ENCODE peak calls at places on chromosomes 7 and 10, in six cellular contexts. One of them, this sample, is unnamed.

GRCh38 chr10:45418859-45419672 is 45.0 kb downstream of the ALOX5 start:
- DNase-seq in HCT116: no peak
- DNase-seq in HepG2: peak
- DNase-seq in GM12878: peak
- DNase-seq in K562: no peak
- DNase-seq in H1: peak
- DNase-seq in this sample: peak

GRCh38 chr10:96017227-96017687 is 26.1 kb upstream of the CCNJ start:
- DNase-seq in HCT116: peak
- DNase-seq in HepG2: peak
- DNase-seq in GM12878: peak
- DNase-seq in K562: peak
- DNase-seq in H1: peak
- DNase-seq in this sample: peak

GRCh38 chr7:14305233-14305866 is 315.9 kb upstream of the ETV1 start:
- DNase-seq in HCT116: peak
- DNase-seq in HepG2: no peak
- DNase-seq in GM12878: no peak
- DNase-seq in K562: no peak
- DNase-seq in H1: no peak
- DNase-seq in this sample: no peak

GRCh38 chr10:78759448-78760120 is 309.2 kb upstream of the ZMIZ1 start:
- DNase-seq in HCT116: no peak
- DNase-seq in HepG2: no peak
- DNase-seq in GM12878: no peak
- DNase-seq in K562: no peak
- DNase-seq in H1: no peak
- DNase-seq in this sample: no peak

GRCh38 chr10:11285171-11285570 is 267.5 kb downstream of the CELF2 start:
- DNase-seq in HCT116: no peak
- DNase-seq in HepG2: no peak
- DNase-seq in GM12878: no peak
- DNase-seq in K562: no peak
- DNase-seq in H1: no peak
- DNase-seq in this sample: no peak

GRCh38 chr7:98870807-98871491 is 1.1 kb upstream of the TMEM130 start:
- DNase-seq in HCT116: no peak
- DNase-seq in HepG2: no peak
- DNase-seq in GM12878: no peak
- DNase-seq in K562: no peak
- DNase-seq in H1: peak
- DNase-seq in this sample: no peak

GRCh38 chr7:117715784-117716445 is 157.3 kb downstream of the CTTNBP2 start:
- DNase-seq in HCT116: peak
- DNase-seq in HepG2: peak
- DNase-seq in GM12878: no peak
- DNase-seq in K562: peak
- DNase-seq in H1: peak
- DNase-seq in this sample: peak

GRCh38 chr7:83532229-83532628 is 116.7 kb downstream of the SEMA3E start:
- DNase-seq in HCT116: peak
- DNase-seq in HepG2: no peak
- DNase-seq in GM12878: no peak
- DNase-seq in K562: no peak
- DNase-seq in H1: no peak
- DNase-seq in this sample: no peak

GRCh38 chr7:16918288-16918895 is 36.6 kb upstream of the AGR3 start:
- DNase-seq in HCT116: peak
- DNase-seq in HepG2: peak
- DNase-seq in GM12878: no peak
- DNase-seq in K562: peak
- DNase-seq in H1: no peak
- DNase-seq in this sample: peak

GRCh38 chr7:55174856-55175255 is 156.0 kb downstream of the EGFR start:
- DNase-seq in HCT116: no peak
- DNase-seq in HepG2: no peak
- DNase-seq in GM12878: no peak
- DNase-seq in K562: no peak
- DNase-seq in H1: no peak
- DNase-seq in this sample: no peak

GRCh38 chr10:99539120-99539519 is 6.4 kb downstream of the NKX2-3 start:
- DNase-seq in HCT116: no peak
- DNase-seq in HepG2: no peak
- DNase-seq in GM12878: no peak
- DNase-seq in K562: no peak
- DNase-seq in H1: no peak
- DNase-seq in this sample: no peak
- TF ChIP-seq ZNF274 in HCT116: no peak
- TF ChIP-seq ZNF274 in HepG2: no peak
- TF ChIP-seq ZNF274 in GM12878: no peak
- TF ChIP-seq ZNF274 in K562: no peak
- TF ChIP-seq ZNF274 in H1: no peak
- TF ChIP-seq ZNF274 in this sample: no peak

GRCh38 chr10:100571069-100571817 is 35.5 kb downstream of the HIF1AN start:
- DNase-seq in HCT116: no peak
- DNase-seq in HepG2: no peak
- DNase-seq in GM12878: no peak
- DNase-seq in K562: no peak
- DNase-seq in H1: no peak
- DNase-seq in this sample: no peak
- TF ChIP-seq ZNF274 in HCT116: no peak
- TF ChIP-seq ZNF274 in HepG2: no peak
- TF ChIP-seq ZNF274 in GM12878: no peak
- TF ChIP-seq ZNF274 in K562: no peak
- TF ChIP-seq ZNF274 in H1: no peak
- TF ChIP-seq ZNF274 in this sample: no peak

DNA sequence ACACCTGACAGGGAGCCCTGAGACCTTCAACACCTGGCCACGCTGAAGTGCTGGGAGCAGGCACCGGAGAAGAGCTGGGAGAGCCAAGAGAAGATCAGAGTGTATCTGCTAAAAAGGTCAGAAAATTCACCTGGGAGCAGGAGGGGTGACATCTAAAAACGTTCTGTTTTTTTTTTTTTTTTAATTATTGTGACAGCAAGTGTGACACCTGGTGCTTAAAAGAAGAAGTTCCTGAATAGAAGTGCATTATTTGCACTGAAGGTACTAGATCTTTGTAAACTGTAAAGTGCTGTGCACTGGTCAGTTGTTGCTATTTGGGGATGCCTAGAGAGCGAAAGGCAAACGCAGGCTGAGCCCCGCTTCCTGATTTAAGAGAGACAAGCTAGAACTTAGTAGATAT is 422.0 kb downstream of the PLXNA4 start:
- DNase-seq in HCT116: no peak
- DNase-seq in HepG2: no peak
- DNase-seq in GM12878: no peak
- DNase-seq in K562: no peak
- DNase-seq in H1: no peak
- DNase-seq in this sample: no peak
- TF ChIP-seq ZNF274 in HCT116: no peak
- TF ChIP-seq ZNF274 in HepG2: no peak
- TF ChIP-seq ZNF274 in GM12878: no peak
- TF ChIP-seq ZNF274 in K562: no peak
- TF ChIP-seq ZNF274 in H1: no peak
- TF ChIP-seq ZNF274 in this sample: no peak

GRCh38 chr10:30529373-30529998 is 95.5 kb downstream of the MAP3K8 start:
- DNase-seq in HCT116: no peak
- DNase-seq in HepG2: no peak
- DNase-seq in GM12878: peak
- DNase-seq in K562: no peak
- DNase-seq in H1: no peak
- DNase-seq in this sample: no peak
- TF ChIP-seq ZNF274 in HCT116: no peak
- TF ChIP-seq ZNF274 in HepG2: no peak
- TF ChIP-seq ZNF274 in GM12878: no peak
- TF ChIP-seq ZNF274 in K562: no peak
- TF ChIP-seq ZNF274 in H1: no peak
- TF ChIP-seq ZNF274 in this sample: no peak

GRCh38 chr10:97991875-97992274 is 38.5 kb downstream of the CRTAC1 start:
- DNase-seq in HCT116: no peak
- DNase-seq in HepG2: peak
- DNase-seq in GM12878: no peak
- DNase-seq in K562: peak
- DNase-seq in H1: peak
- DNase-seq in this sample: peak
- TF ChIP-seq ZNF274 in HCT116: no peak
- TF ChIP-seq ZNF274 in HepG2: no peak
- TF ChIP-seq ZNF274 in GM12878: no peak
- TF ChIP-seq ZNF274 in K562: no peak
- TF ChIP-seq ZNF274 in H1: no peak
- TF ChIP-seq ZNF274 in this sample: no peak

DNA sequence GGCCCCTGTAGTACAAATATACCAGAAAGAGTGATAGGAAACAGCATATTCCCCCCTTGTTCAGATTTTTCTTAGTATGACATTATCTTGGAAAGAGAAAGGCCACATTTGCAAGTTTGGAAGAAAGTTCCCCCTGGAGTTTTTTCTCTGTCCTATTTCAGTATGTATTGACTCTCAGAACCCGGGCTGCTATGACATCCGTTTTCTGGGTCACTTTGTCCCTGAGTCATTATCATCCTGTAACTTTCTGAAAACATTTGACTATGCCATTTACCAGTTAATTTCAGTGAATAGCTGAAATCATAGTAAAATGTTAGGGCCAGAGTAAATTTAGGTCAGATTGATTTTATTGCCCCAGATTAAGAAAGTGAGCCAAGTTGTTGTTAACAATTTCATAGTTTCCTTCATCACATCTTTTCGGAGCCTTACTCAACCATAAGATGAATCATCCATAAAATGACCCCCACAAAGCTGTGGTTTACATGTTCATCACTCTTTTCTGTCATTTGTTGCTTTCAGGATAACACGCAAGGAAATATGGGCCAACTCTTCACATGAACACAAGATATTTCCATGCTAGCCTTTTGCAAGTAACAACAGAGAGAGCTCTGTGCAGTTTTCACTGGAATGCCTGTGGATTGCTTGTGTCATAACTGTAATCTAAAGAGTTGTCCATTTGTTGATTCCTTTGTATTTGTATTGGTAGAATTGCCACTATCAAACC is 3.8 kb upstream of the MACC1 start:
- DNase-seq in HCT116: no peak
- DNase-seq in HepG2: no peak
- DNase-seq in GM12878: no peak
- DNase-seq in K562: peak
- DNase-seq in H1: no peak
- DNase-seq in this sample: no peak
- TF ChIP-seq ZNF274 in HCT116: no peak
- TF ChIP-seq ZNF274 in HepG2: no peak
- TF ChIP-seq ZNF274 in GM12878: no peak
- TF ChIP-seq ZNF274 in K562: no peak
- TF ChIP-seq ZNF274 in H1: no peak
- TF ChIP-seq ZNF274 in this sample: no peak

DNA sequence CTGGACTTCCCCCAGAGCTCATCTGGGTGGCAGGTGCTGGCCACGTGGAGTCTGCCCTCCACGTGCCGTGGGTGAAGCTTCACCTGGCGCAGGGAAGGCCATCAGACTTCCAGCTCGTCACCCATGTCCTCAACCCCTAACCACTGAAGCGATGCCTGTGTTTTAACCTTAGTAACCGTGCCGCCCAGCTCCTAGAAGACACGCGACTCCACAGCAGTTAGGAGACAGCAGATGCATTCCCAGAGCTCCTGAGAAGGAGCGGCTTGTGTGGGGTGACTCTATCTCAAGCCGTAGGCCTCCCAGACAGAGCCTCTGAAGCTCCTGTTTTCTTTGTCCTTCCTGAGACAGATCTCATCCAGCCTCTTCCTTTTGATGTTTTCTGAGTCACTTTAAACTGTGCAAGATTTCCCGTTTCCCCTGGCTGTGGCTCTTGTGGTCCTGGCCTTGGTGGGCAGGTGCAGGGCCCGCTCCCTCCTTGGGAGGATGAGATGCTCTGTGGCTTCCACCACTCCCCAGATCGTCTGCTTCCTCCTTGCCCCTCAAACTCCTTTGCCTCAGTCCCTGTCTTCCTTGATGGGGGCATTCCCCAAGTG is 41.4 kb upstream of the AP5Z1 start:
- DNase-seq in HCT116: no peak
- DNase-seq in HepG2: no peak
- DNase-seq in GM12878: no peak
- DNase-seq in K562: no peak
- DNase-seq in H1: no peak
- DNase-seq in this sample: no peak
- TF ChIP-seq ZNF274 in HCT116: no peak
- TF ChIP-seq ZNF274 in HepG2: no peak
- TF ChIP-seq ZNF274 in GM12878: no peak
- TF ChIP-seq ZNF274 in K562: no peak
- TF ChIP-seq ZNF274 in H1: no peak
- TF ChIP-seq ZNF274 in this sample: no peak

DNA sequence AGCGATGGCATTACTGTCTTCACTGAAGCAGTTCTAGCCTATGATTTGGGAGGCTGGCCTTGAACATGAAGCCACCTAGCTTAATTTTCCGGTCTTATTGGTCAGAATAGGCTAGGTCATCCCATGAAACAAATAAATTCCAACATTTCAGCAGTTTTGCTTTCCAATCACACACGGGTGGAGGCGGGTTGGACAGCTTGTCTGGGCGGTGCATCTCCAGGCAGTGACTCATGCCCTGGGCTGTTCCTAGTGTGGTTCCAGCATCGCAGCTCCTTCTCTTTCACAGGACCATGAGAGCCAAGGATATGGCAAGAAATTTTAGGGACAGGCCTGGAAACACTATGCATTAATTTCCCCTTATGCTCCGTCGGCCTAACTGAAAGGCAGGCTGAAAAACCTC is 108.7 kb upstream of the KCNMA1 start:
- DNase-seq in HCT116: no peak
- DNase-seq in HepG2: no peak
- DNase-seq in GM12878: no peak
- DNase-seq in K562: no peak
- DNase-seq in H1: no peak
- DNase-seq in this sample: no peak
- TF ChIP-seq ZNF274 in HCT116: no peak
- TF ChIP-seq ZNF274 in HepG2: no peak
- TF ChIP-seq ZNF274 in GM12878: no peak
- TF ChIP-seq ZNF274 in K562: no peak
- TF ChIP-seq ZNF274 in H1: no peak
- TF ChIP-seq ZNF274 in this sample: no peak

GRCh38 chr10:122878799-122879338 is 512 bp downstream of the FAM24B start:
- DNase-seq in HCT116: no peak
- DNase-seq in HepG2: peak
- DNase-seq in GM12878: no peak
- DNase-seq in K562: no peak
- DNase-seq in H1: no peak
- DNase-seq in this sample: no peak
- TF ChIP-seq ZNF274 in HCT116: no peak
- TF ChIP-seq ZNF274 in HepG2: no peak
- TF ChIP-seq ZNF274 in GM12878: no peak
- TF ChIP-seq ZNF274 in K562: no peak
- TF ChIP-seq ZNF274 in H1: no peak
- TF ChIP-seq ZNF274 in this sample: no peak

GRCh38 chr7:142898377-142899235 is 13.1 kb upstream of the TRPV6 start:
- DNase-seq in HCT116: no peak
- DNase-seq in HepG2: no peak
- DNase-seq in GM12878: no peak
- DNase-seq in K562: no peak
- DNase-seq in H1: peak
- DNase-seq in this sample: no peak
- TF ChIP-seq ZNF274 in HCT116: no peak
- TF ChIP-seq ZNF274 in HepG2: no peak
- TF ChIP-seq ZNF274 in GM12878: no peak
- TF ChIP-seq ZNF274 in K562: no peak
- TF ChIP-seq ZNF274 in H1: no peak
- TF ChIP-seq ZNF274 in this sample: no peak